ENCODE peak calls at places on chromosomes 13 and 19, in six cellular contexts. M is lower leg skin, R is WTC11, T is AG09319, X is tibial nerve, F is retinal pigment epithelial cell. Q is an unnamed sample.

GRCh38 chr19:1064661-1065605 is 2.0 kb upstream of the ARHGAP45 start:
- DNase-seq in X (peak; percentile 53), R (peak; percentile 80), T (no peak), F (no peak), M (no peak), Q (no peak)

GRCh38 chr19:3098515-3099346 is 4.6 kb downstream of the GNA11 start:
- DNase-seq in T (no peak), X (no peak), R (no peak), F (no peak), M (no peak), Q (no peak)

GRCh38 chr13:38355595-38356120 is 6.0 kb downstream of the UFM1 start:
- DNase-seq in R (no peak), X (no peak), F (no peak), T (no peak), M (no peak), Q (no peak)

GRCh38 chr13:80558074-80558473 is 217.1 kb upstream of the SPRY2 start:
- DNase-seq in X (no peak), M (no peak), T (no peak), R (no peak), F (no peak), Q (no peak)

GRCh38 chr13:112931028-112931934 is 37.7 kb upstream of the MCF2L start:
- DNase-seq in F (no peak), X (no peak), R (peak; percentile 50), T (peak; percentile 40), M (no peak), Q (no peak)

GRCh38 chr13:76036176-76036575 is 400.0 kb downstream of the LMO7 start:
- DNase-seq in R (no peak), T (no peak), F (no peak), M (no peak), X (no peak), Q (no peak)

GRCh38 chr13:20709782-20710181 is 6.3 kb downstream of the IL17D start:
- DNase-seq in X (no peak), M (no peak), R (no peak), T (no peak), F (no peak), Q (no peak)

GRCh38 chr13:77318741-77319140 is 8.2 kb downstream of the MYCBP2 start:
- DNase-seq in X (no peak), M (no peak), F (no peak), R (no peak), T (no peak), Q (no peak)

GRCh38 chr19:39264306-39265290 is 3.6 kb upstream of the IFNL2 start:
- DNase-seq in M (no peak), F (no peak), X (no peak), R (peak; percentile 59), T (no peak), Q (no peak)

GRCh38 chr19:49847731-49848696 is 2.9 kb upstream of the PTOV1 start:
- DNase-seq in R (no peak), X (no peak), T (no peak), M (no peak), F (peak; percentile 86), Q (no peak)

GRCh38 chr19:38247734-38248268 is 8.4 kb downstream of the PPP1R14A start:
- DNase-seq in M (no peak), T (no peak), F (no peak), X (no peak), R (no peak), Q (no peak)

GRCh38 chr19:34639491-34640085 is 37.4 kb downstream of the SCGB2B2 start:
- DNase-seq in X (peak; percentile 27), F (no peak), R (peak; percentile 62), T (peak; percentile 49), M (no peak), Q (no peak)

GRCh38 chr19:35403116-35403760 is 32.4 kb downstream of the GPR42 start:
- DNase-seq in R (no peak), M (no peak), X (no peak), T (no peak), F (no peak), Q (no peak)

GRCh38 chr13:96762876-96763275 is 231.4 kb downstream of the OXGR1 start:
- DNase-seq in X (no peak), T (no peak), M (no peak), F (no peak), R (no peak), Q (no peak)

GRCh38 chr13:33953781-33954180 is 135.8 kb downstream of the RFC3 start:
- DNase-seq in T (no peak), M (no peak), R (no peak), X (no peak), F (no peak), Q (no peak)

DNA sequence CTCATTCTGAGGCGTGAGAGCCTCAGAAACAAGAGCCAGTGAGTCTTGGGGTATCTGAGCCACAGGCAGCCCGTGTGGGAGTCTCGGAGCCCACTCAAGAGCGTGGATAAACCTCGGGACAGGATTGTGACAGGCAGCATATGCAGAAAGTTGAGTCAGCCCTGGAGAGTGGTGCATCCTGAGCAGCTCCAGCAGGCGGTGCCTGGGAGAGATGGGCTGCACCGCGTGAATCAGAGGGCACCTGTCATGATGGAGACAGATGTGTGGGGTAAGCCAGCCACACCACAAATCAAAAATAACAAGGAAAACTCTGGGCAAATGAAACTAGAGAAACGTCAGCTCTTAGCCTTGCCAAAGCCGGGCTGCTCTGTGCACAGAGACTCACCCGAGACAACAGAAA is 30.0 kb upstream of the POP4 start:
- DNase-seq in R (no peak), T (no peak), F (no peak), M (no peak), X (no peak), Q (no peak)
- TF ChIP-seq CTCF in R (no peak), T (no peak), F (no peak), M (no peak), X (no peak), Q (no peak)

DNA sequence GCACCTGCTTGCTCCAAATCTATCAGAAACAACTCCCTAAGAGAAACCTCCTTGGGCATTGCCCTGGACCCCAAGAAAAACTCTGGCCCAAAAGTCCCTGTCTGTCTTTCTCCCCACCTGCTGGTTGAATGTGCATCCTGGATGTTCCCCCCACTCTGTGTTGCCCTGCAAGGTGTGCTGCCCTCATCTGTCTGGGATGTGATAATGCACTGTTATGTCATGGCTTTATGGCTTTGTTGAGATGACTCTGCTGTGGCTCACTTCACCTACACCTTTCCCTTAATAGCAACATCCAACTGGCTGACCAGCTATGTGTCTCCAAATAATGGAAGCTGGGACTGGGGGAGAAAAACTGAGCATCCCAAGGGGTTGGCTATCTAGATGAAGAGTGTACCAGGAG is 2.6 kb downstream of the ZNF20 start:
- DNase-seq in R (peak; percentile 15), X (no peak), T (no peak), F (no peak), M (no peak), Q (no peak)
- TF ChIP-seq CTCF in R (no peak), X (no peak), T (no peak), F (peak; percentile 2), M (no peak), Q (no peak)

GRCh38 chr13:111604087-111604486 is 283.6 kb downstream of the TEX29 start:
- DNase-seq in M (no peak), T (no peak), F (no peak), X (no peak), R (peak; percentile 33), Q (no peak)
- TF ChIP-seq CTCF in M (no peak), T (no peak), F (no peak), X (no peak), R (no peak), Q (no peak)

DNA sequence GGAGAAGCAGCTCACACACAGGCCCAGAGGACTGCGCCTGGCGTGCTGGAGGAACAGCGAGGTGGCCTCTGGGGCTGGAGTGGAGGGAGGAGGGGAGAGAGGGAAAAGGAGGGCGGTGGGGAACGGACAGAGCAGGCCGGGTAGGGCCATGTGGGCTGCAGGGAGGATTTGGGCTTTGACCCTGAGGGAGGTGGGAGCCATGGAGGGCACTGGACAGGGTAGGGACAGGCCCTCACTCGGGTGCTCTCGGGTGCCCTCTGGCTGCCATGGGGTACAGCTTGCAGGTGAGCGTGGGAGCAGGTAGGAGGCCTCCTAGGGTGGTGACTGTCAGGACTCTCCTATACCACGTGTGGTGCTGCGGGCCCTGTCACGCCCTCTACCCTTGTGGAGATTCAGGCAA is 22.8 kb downstream of the PLIN4 start:
- DNase-seq in R (peak; percentile 44), T (no peak), X (no peak), M (no peak), F (no peak), Q (no peak)
- TF ChIP-seq CTCF in R (no peak), T (no peak), X (no peak), M (no peak), F (peak; percentile 12), Q (no peak)

DNA sequence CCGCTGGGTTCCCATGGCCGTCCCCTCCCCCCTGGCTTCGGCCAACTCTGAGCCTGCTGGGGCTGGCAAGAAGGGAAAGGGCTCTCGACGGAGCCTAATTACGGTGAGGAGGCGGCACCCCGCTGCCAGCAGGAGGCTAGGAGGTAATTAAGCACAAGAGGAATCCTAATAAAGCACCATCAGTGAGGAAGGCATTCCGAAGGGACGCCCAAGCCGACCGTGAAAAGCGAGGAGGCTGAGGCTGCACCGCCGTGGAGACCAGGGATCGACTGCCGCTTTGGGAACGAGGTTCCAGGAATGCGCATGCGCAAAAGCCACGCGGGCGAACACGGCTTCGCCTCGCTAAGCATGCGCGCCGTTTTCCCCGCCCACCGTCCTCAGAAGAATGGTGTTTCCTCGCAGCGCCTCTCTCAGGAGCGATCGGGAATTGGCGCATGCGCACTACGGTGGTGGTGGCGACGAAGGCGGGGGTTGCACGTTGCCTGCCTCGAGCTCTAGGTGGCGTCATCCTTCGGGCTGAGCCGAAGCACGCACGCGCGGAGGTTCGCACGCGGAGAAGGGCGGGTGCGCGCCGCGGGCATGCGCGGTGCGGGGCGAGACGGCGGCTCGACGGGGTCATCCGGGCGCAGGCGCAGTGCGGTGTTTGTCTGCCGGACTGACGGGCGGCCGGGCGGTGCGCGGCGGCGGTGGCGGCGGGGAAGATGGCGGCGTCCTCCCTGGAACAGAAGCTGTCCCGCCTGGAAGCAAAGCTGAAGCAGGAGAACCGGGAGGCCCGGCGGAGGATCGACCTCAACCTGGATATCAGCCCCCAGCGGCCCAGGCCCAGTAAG is at the start of gene MAP2K7:
- DNase-seq in F (peak; percentile 89), T (peak; percentile 98), R (peak; percentile 100), X (peak; percentile 99), M (peak; percentile 99), Q (peak; percentile 100)
- TF ChIP-seq CTCF in F (peak; percentile 53), T (peak; percentile 52), R (no peak), X (peak; percentile 88), M (no peak), Q (no peak)

DNA sequence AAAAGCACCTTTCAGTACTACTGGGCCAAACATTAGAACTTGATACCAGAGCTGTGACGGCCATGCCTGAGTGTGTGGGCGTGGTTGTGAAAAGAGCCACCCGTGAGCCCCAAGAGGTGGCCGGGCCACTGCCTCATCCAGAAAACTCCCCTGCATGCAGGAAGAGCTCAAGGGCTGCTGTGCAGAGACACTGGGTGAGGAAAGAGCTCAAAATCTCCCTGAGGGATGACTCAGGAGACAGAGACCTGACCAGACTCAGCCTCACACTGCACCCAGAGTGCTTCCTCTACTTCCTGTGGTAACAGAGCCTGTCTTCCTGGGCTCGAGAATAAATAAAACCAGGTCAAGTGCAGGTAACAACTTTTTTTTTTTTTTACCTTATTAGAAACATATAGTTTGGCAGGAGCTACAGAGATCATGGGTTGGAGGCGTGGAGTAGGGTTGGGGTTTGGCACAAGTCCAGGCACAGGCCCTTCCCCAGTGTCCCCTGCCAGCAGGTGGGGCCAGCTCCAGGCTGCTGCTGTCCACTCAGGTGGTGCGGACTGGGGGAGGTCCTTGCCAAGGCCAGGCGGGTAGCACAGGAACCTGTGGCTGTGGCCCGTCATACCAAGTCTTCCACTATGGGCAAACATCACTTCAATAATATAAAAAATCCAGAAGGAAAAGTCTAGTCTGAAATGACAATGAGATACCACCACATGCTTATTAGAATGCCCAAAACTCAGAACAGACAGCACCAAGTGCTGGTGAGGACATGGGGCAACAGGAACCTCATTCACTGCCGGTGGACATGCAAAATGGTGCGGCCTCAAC is 25.5 kb downstream of the ELL start:
- DNase-seq in M (no peak), T (no peak), X (no peak), F (no peak), R (no peak), Q (no peak)
- TF ChIP-seq CTCF in M (no peak), T (no peak), X (no peak), F (no peak), R (no peak), Q (no peak)